ENCODE peak calls at places on chromosomes 11 and 22, in four cellular contexts. P, K, J and W are unnamed samples.

GRCh38 chr11:3109921-3110706 is 52.9 kb upstream of the CARS1 start:
- DNase-seq in P (peak; percentile 44), K (peak; percentile 23), J (no peak), W (peak; percentile 39)

GRCh38 chr22:47940211-47940610 is 1177.8 kb downstream of the TBC1D22A start:
- DNase-seq in P (no peak), K (no peak), J (no peak), W (no peak)

GRCh38 chr22:40001800-40002577 is 7.2 kb downstream of the FAM83F start:
- DNase-seq in P (no peak), K (peak; percentile 3), J (no peak), W (no peak)

GRCh38 chr11:65362320-65362931 is 7.9 kb downstream of the TIGD3 start:
- DNase-seq in P (no peak), K (no peak), J (no peak), W (no peak)

GRCh38 chr11:134854391-134854991 is 442.4 kb upstream of the B3GAT1 start:
- DNase-seq in P (no peak), K (no peak), J (no peak), W (no peak)

GRCh38 chr11:87535513-87535912 is 497.8 kb downstream of the TMEM135 start:
- DNase-seq in P (no peak), K (no peak), J (no peak), W (no peak)

GRCh38 chr11:499201-500076 is 7.6 kb downstream of the RNH1 start:
- DNase-seq in P (no peak), K (no peak), J (no peak), W (no peak)

GRCh38 chr11:5684627-5685362 is at the start of gene TRIM5:
- DNase-seq in P (peak; percentile 99), K (peak; percentile 99), J (peak; percentile 93), W (peak; percentile 99)

GRCh38 chr11:14413307-14414072 is 54.5 kb upstream of the RRAS2 start:
- DNase-seq in P (peak; percentile 79), K (peak; percentile 82), J (peak; percentile 17), W (peak; percentile 87)

GRCh38 chr11:46322759-46323158 is 24.5 kb upstream of the DGKZ start:
- DNase-seq in P (peak; percentile 56), K (peak; percentile 31), J (no peak), W (peak; percentile 41)

GRCh38 chr11:17599460-17599925 is 52.4 kb downstream of the OTOG start:
- DNase-seq in P (no peak), K (no peak), J (no peak), W (no peak)

GRCh38 chr11:59247535-59248227 is 35.0 kb upstream of the MPEG1 start:
- DNase-seq in P (peak; percentile 62), K (peak; percentile 72), J (peak; percentile 45), W (peak; percentile 21)

GRCh38 chr11:121964591-121964990 is 151.4 kb downstream of the BLID start:
- DNase-seq in P (peak; percentile 85), K (peak; percentile 10), J (no peak), W (peak; percentile 69)
- TF ChIP-seq CTCF in P (peak; percentile 24), K (no peak), J (no peak), W (peak; percentile 10)

GRCh38 chr11:12554122-12554521 is 120.1 kb upstream of the TEAD1 start:
- DNase-seq in P (no peak), K (no peak), J (no peak), W (no peak)
- TF ChIP-seq CTCF in P (no peak), K (no peak), J (no peak), W (no peak)

GRCh38 chr22:19553201-19553600 is 29.0 kb upstream of the CLDN5 start:
- DNase-seq in P (no peak), K (no peak), J (no peak), W (no peak)

GRCh38 chr22:19555651-19556050 is 31.4 kb upstream of the CLDN5 start:
- DNase-seq in P (no peak), K (no peak), J (no peak), W (no peak)

GRCh38 chr22:19559324-19559811 is 35.2 kb upstream of the CLDN5 start:
- DNase-seq in P (no peak), K (no peak), J (no peak), W (no peak)

GRCh38 chr22:19556963-19557545 is 32.8 kb upstream of the CLDN5 start:
- DNase-seq in P (no peak), K (no peak), J (no peak), W (no peak)

GRCh38 chr22:19554834-19555404 is 30.7 kb upstream of the CLDN5 start:
- DNase-seq in P (peak; percentile 29), K (peak; percentile 19), J (no peak), W (peak; percentile 55)
- TF ChIP-seq CTCF in P (peak; percentile 26), K (peak; percentile 23), J (no peak), W (peak; percentile 58)

GRCh38 chr22:45101828-45102227 is 61.9 kb upstream of the NUP50 start:
- DNase-seq in P (peak; percentile 82), K (peak; percentile 66), J (peak; percentile 41), W (peak; percentile 81)
- TF ChIP-seq CTCF in P (peak; percentile 72), K (peak; percentile 64), J (peak; percentile 15), W (peak; percentile 81)

GRCh38 chr22:41834005-41834975 is 1.4 kb downstream of the SREBF2 start:
- DNase-seq in P (no peak), K (no peak), J (no peak), W (no peak)

GRCh38 chr22:41831383-41831782 is 1.5 kb upstream of the SREBF2 start:
- DNase-seq in P (peak; percentile 26), K (peak; percentile 50), J (no peak), W (no peak)

GRCh38 chr22:41831828-41832552 is 915 bp upstream of the SREBF2 start:
- DNase-seq in P (peak; percentile 11), K (peak; percentile 36), J (no peak), W (no peak)

GRCh38 chr22:41833369-41834004 is 582 bp downstream of the SREBF2 start:
- DNase-seq in P (peak; percentile 34), K (peak; percentile 22), J (peak; percentile 24), W (no peak)

GRCh38 chr22:41832553-41833368 is at the start of gene SREBF2:
- DNase-seq in P (peak; percentile 100), K (peak; percentile 99), J (peak; percentile 100), W (peak; percentile 100)
- TF ChIP-seq CTCF in P (no peak), K (no peak), J (no peak), W (no peak)

DNA sequence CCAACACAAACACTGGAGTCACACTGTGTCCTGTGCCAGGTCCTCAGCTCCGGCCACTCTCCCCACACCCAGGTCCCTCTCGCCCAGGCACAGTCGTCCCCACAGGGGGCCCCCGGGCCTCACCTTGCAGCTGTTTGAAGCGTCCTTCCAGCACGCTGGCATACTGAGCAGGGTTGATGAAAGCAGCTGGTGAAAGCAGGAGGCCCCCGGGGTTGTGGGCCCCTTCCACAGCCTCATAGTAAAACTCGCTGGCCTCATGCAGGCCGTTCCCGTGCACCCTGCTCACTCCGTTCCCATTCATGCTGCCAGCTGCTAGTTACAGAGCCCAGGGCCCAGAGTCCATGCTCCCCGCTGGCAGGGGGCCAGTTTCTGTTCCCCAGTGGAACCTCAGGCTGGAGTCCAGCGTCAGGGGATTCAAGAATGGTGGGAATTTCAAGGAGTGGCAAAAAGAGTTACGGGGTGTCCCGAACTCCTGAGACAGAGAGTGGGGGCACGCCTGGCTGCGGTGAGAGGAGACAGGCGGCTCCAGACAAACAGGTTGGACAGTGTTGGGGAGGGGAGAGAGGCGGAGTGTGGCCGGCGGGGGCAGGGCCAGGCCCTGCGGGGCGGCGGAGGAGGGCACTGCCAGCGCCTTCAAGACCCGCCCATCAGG is 10.6 kb downstream of the SPTBN2 start:
- DNase-seq in P (no peak), K (no peak), J (no peak), W (no peak)
- TF ChIP-seq CTCF in P (peak; percentile 31), K (no peak), J (no peak), W (no peak)